ENCODE peak calls at places on chromosomes 12 and 14, in five cellular contexts. One of them, this sample, is unnamed.

GRCh38 chr12:80837342-80837978 is 100.3 kb downstream of the LIN7A start:
- DNase-seq in IMR-90: peak; percentile 76
- DNase-seq in stomach: no peak
- DNase-seq in HepG2: peak; percentile 61
- DNase-seq in body of pancreas: peak; percentile 25
- DNase-seq in this sample: peak; percentile 6

GRCh38 chr12:25427328-25428249 is 125.5 kb downstream of the LMNTD1 start:
- DNase-seq in body of pancreas: no peak
- DNase-seq in HepG2: no peak
- DNase-seq in IMR-90: peak; percentile 39
- DNase-seq in stomach: no peak
- DNase-seq in this sample: no peak

GRCh38 chr12:104691661-104692334 is 235.1 kb downstream of the CHST11 start:
- DNase-seq in body of pancreas: no peak
- DNase-seq in IMR-90: no peak
- DNase-seq in HepG2: no peak
- DNase-seq in stomach: no peak
- DNase-seq in this sample: no peak

GRCh38 chr12:96408993-96409392 is 8.8 kb upstream of the CDK17 start:
- DNase-seq in body of pancreas: no peak
- DNase-seq in HepG2: no peak
- DNase-seq in stomach: no peak
- DNase-seq in IMR-90: no peak
- DNase-seq in this sample: no peak

GRCh38 chr12:58424735-58425379 is 483.5 kb downstream of the ATP23 start:
- DNase-seq in stomach: no peak
- DNase-seq in HepG2: no peak
- DNase-seq in IMR-90: no peak
- DNase-seq in body of pancreas: no peak
- DNase-seq in this sample: no peak

GRCh38 chr12:76489737-76490136 is 69.8 kb downstream of the OSBPL8 start:
- DNase-seq in IMR-90: peak; percentile 31
- DNase-seq in stomach: no peak
- DNase-seq in body of pancreas: no peak
- DNase-seq in HepG2: no peak
- DNase-seq in this sample: no peak

GRCh38 chr14:100537701-100538565 is 49.3 kb downstream of the BEGAIN start:
- DNase-seq in HepG2: no peak
- DNase-seq in IMR-90: no peak
- DNase-seq in stomach: no peak
- DNase-seq in body of pancreas: peak; percentile 11
- DNase-seq in this sample: no peak

GRCh38 chr12:45286621-45287020 is 70.7 kb downstream of the ANO6 start:
- DNase-seq in HepG2: no peak
- DNase-seq in body of pancreas: no peak
- DNase-seq in IMR-90: no peak
- DNase-seq in stomach: no peak
- DNase-seq in this sample: no peak

GRCh38 chr14:54211562-54212308 is 185.1 kb upstream of the CDKN3 start:
- DNase-seq in body of pancreas: no peak
- DNase-seq in stomach: no peak
- DNase-seq in HepG2: no peak
- DNase-seq in IMR-90: peak; percentile 79
- DNase-seq in this sample: no peak

GRCh38 chr14:72780771-72781170 is 113.1 kb downstream of the DPF3 start:
- DNase-seq in body of pancreas: no peak
- DNase-seq in HepG2: no peak
- DNase-seq in IMR-90: peak; percentile 76
- DNase-seq in stomach: no peak
- DNase-seq in this sample: no peak

GRCh38 chr12:76623929-76624328 is 64.4 kb upstream of the OSBPL8 start:
- DNase-seq in HepG2: no peak
- DNase-seq in IMR-90: peak; percentile 71
- DNase-seq in stomach: no peak
- DNase-seq in body of pancreas: no peak
- DNase-seq in this sample: no peak

GRCh38 chr14:24774167-24774915 is 140.4 kb upstream of the GZMB start:
- DNase-seq in IMR-90: no peak
- DNase-seq in HepG2: no peak
- DNase-seq in body of pancreas: no peak
- DNase-seq in stomach: no peak
- DNase-seq in this sample: no peak

GRCh38 chr12:57902371-57903042 is 38.9 kb upstream of the ATP23 start:
- DNase-seq in HepG2: peak; percentile 67
- DNase-seq in IMR-90: peak; percentile 45
- DNase-seq in stomach: no peak
- DNase-seq in body of pancreas: no peak
- DNase-seq in this sample: no peak

GRCh38 chr12:42240131-42240750 is 2.2 kb upstream of the YAF2 start:
- DNase-seq in HepG2: no peak
- DNase-seq in IMR-90: no peak
- DNase-seq in stomach: no peak
- DNase-seq in body of pancreas: no peak
- DNase-seq in this sample: no peak

GRCh38 chr12:78118486-78118885 is 287.8 kb downstream of the NAV3 start:
- DNase-seq in IMR-90: peak; percentile 27
- DNase-seq in HepG2: no peak
- DNase-seq in body of pancreas: no peak
- DNase-seq in stomach: no peak
- DNase-seq in this sample: no peak

GRCh38 chr14:33509927-33510535 is 440.8 kb downstream of the EGLN3 start:
- DNase-seq in body of pancreas: no peak
- DNase-seq in IMR-90: no peak
- DNase-seq in HepG2: no peak
- DNase-seq in stomach: no peak
- DNase-seq in this sample: no peak

GRCh38 chr12:15444523-15444922 is 122.2 kb downstream of the PTPRO start:
- DNase-seq in HepG2: no peak
- DNase-seq in body of pancreas: no peak
- DNase-seq in stomach: no peak
- DNase-seq in IMR-90: no peak
- DNase-seq in this sample: no peak

GRCh38 chr14:69044965-69045555 is 66.0 kb upstream of the ACTN1 start:
- DNase-seq in body of pancreas: no peak
- DNase-seq in HepG2: no peak
- DNase-seq in stomach: no peak
- DNase-seq in IMR-90: peak; percentile 91
- DNase-seq in this sample: no peak

GRCh38 chr12:124506145-124506831 is 61.1 kb downstream of the NCOR2 start:
- DNase-seq in HepG2: no peak
- DNase-seq in body of pancreas: peak; percentile 77
- DNase-seq in IMR-90: no peak
- DNase-seq in stomach: peak; percentile 74
- DNase-seq in this sample: peak; percentile 73

GRCh38 chr14:76834296-76834695 is 8.1 kb downstream of the LRRC74A start:
- DNase-seq in stomach: no peak
- DNase-seq in body of pancreas: peak; percentile 59
- DNase-seq in HepG2: peak; percentile 60
- DNase-seq in IMR-90: no peak
- DNase-seq in this sample: no peak

GRCh38 chr12:18158774-18159557 is 69.0 kb upstream of the RERGL start:
- DNase-seq in IMR-90: peak; percentile 25
- DNase-seq in stomach: no peak
- DNase-seq in body of pancreas: no peak
- DNase-seq in HepG2: peak; percentile 35
- DNase-seq in this sample: no peak

GRCh38 chr12:40864891-40865290 is 172.7 kb downstream of the CNTN1 start:
- DNase-seq in body of pancreas: no peak
- DNase-seq in HepG2: no peak
- DNase-seq in stomach: no peak
- DNase-seq in IMR-90: no peak
- DNase-seq in this sample: no peak

GRCh38 chr12:3168775-3169221 is 91.6 kb downstream of the TSPAN9 start:
- DNase-seq in body of pancreas: no peak
- DNase-seq in IMR-90: peak; percentile 99
- DNase-seq in stomach: no peak
- DNase-seq in HepG2: no peak
- DNase-seq in this sample: peak; percentile 77

GRCh38 chr14:63713058-63713457 is 14.8 kb downstream of the SGPP1 start:
- DNase-seq in HepG2: no peak
- DNase-seq in body of pancreas: no peak
- DNase-seq in stomach: no peak
- DNase-seq in IMR-90: no peak
- DNase-seq in this sample: no peak

GRCh38 chr14:60646202-60646886 is 2.9 kb downstream of the SIX1 start:
- DNase-seq in body of pancreas: no peak
- DNase-seq in HepG2: no peak
- DNase-seq in stomach: no peak
- DNase-seq in IMR-90: no peak
- DNase-seq in this sample: peak; percentile 55

GRCh38 chr12:9792961-9793617 is 32.4 kb upstream of the CD69 start:
- DNase-seq in HepG2: no peak
- DNase-seq in stomach: no peak
- DNase-seq in IMR-90: peak; percentile 70
- DNase-seq in body of pancreas: no peak
- DNase-seq in this sample: no peak
- H3K4me1 ChIP-seq in HepG2: no peaks in the 10 kb centered on the region
- H3K4me1 ChIP-seq in stomach: no peaks in the 10 kb centered on the region
- H3K4me1 ChIP-seq in IMR-90: peaks cover 2% of the 10 kb centered on the region
- H3K4me1 ChIP-seq in body of pancreas: no peaks in the 10 kb centered on the region
- H3K4me1 ChIP-seq in this sample: no peaks in the 10 kb centered on the region

GRCh38 chr14:102591944-102592772 is at the start of gene RCOR1:
- DNase-seq in stomach: peak; percentile 98
- DNase-seq in HepG2: peak; percentile 89
- DNase-seq in IMR-90: peak; percentile 97
- DNase-seq in body of pancreas: peak; percentile 98
- DNase-seq in this sample: peak; percentile 99

GRCh38 chr14:102591372-102591943 is 991 bp upstream of the RCOR1 start:
- DNase-seq in IMR-90: peak; percentile 29
- DNase-seq in body of pancreas: peak; percentile 34
- DNase-seq in stomach: peak; percentile 28
- DNase-seq in HepG2: no peak
- DNase-seq in this sample: peak; percentile 14

GRCh38 chr14:102588821-102589220 is 3.6 kb upstream of the RCOR1 start:
- DNase-seq in HepG2: no peak
- DNase-seq in IMR-90: no peak
- DNase-seq in stomach: no peak
- DNase-seq in body of pancreas: no peak
- DNase-seq in this sample: no peak

GRCh38 chr14:102589761-102590290 is 2.6 kb upstream of the RCOR1 start:
- DNase-seq in HepG2: no peak
- DNase-seq in IMR-90: no peak
- DNase-seq in stomach: no peak
- DNase-seq in body of pancreas: no peak
- DNase-seq in this sample: no peak

DNA sequence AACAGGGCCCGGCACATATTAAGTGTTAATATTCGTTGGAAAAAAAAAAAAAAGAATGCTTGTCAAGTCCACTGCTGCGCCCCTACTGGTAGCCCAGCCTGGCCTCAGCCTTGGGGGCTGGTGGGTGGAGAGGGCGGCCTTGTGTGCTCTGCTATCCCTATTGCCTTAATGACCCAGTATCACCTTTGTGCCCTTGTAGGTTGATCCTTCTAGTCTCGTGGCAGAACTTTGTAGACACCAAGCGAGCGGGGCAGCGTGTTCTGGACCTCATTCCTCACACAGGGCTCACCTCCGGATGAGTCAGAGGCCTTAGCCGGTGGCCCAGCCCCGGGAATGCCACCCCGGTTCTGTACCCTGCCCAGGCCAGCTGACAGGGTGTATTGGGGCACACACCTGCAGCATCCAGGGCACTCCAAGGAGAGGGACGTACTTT is 1.8 kb upstream of the RCOR1 start:
- DNase-seq in HepG2: peak; percentile 84
- DNase-seq in body of pancreas: peak; percentile 52
- DNase-seq in stomach: peak; percentile 45
- DNase-seq in IMR-90: peak; percentile 23
- DNase-seq in this sample: no peak
- TF ChIP-seq POLR2A in HepG2: no peak
- TF ChIP-seq POLR2A in body of pancreas: no peak
- TF ChIP-seq POLR2A in stomach: no peak
- TF ChIP-seq POLR2A in IMR-90: peak; percentile 26
- TF ChIP-seq POLR2A in this sample: no peak

GRCh38 chr12:117067016-117067415 is 32.2 kb downstream of the TESC start:
- DNase-seq in HepG2: no peak
- DNase-seq in stomach: no peak
- DNase-seq in body of pancreas: no peak
- DNase-seq in IMR-90: no peak
- DNase-seq in this sample: peak; percentile 36
- H3K4me1 ChIP-seq in HepG2: no peaks in the 10 kb centered on the region
- H3K4me1 ChIP-seq in stomach: peaks cover 23% of the 10 kb centered on the region
- H3K4me1 ChIP-seq in body of pancreas: peaks cover 25% of the 10 kb centered on the region
- H3K4me1 ChIP-seq in IMR-90: no peaks in the 10 kb centered on the region
- H3K4me1 ChIP-seq in this sample: peaks cover 8% of the 10 kb centered on the region

GRCh38 chr14:23153891-23154796 is 29.3 kb downstream of the SLC7A8 start:
- DNase-seq in HepG2: no peak
- DNase-seq in IMR-90: no peak
- DNase-seq in stomach: peak; percentile 97
- DNase-seq in body of pancreas: peak; percentile 97
- DNase-seq in this sample: peak; percentile 96
- TF ChIP-seq POLR2A in HepG2: no peak
- TF ChIP-seq POLR2A in IMR-90: no peak
- TF ChIP-seq POLR2A in stomach: no peak
- TF ChIP-seq POLR2A in body of pancreas: peak; percentile 92
- TF ChIP-seq POLR2A in this sample: peak; percentile 69

DNA sequence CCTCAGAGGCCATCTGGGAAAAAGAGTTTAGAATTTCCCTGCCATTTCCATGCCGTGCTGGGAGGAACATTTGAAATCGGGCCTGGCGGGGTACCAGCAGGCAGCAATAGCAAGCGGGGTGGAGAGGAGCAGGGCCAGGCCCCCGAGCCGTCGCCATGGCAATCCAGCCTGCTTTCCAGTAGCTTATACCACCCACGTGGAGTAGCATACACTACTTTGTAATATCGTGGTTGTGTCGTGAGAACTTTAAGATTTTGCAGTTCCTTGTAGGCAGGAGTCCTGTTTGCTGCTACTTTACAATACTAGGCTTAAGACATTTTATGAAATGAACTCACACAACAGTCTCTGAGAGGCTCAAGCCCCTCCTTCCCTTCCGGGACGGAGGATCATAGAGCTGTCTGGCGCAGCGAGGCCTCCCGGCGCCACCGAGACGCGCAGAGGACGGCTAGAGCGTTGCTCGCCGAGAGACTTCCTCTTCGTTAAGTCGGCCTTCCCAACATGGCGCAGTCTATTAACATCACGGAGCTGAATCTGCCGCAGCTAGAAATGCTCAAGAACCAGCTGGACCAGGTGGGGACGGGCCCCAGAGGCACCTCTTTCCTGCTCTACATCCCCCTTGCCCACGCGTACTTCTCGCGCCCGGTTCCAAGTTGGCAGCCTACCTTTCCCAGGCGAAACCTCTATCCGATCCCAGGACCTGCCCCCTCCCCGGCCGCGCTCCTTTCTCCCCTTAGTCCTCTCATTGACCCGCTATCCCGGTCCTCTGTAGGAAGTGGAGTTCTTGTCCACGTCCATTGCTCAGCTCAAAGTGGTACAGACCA is at the start of gene PFDN5:
- DNase-seq in body of pancreas: peak; percentile 89
- DNase-seq in HepG2: peak; percentile 84
- DNase-seq in IMR-90: peak; percentile 92
- DNase-seq in stomach: peak; percentile 88
- DNase-seq in this sample: peak; percentile 89
- H3K4me1 ChIP-seq in body of pancreas: peaks cover 37% of the 10 kb centered on the region
- H3K4me1 ChIP-seq in HepG2: peaks cover 40% of the 10 kb centered on the region
- H3K4me1 ChIP-seq in IMR-90: peaks cover 20% of the 10 kb centered on the region
- H3K4me1 ChIP-seq in stomach: peaks cover 48% of the 10 kb centered on the region
- H3K4me1 ChIP-seq in this sample: peaks cover 3% of the 10 kb centered on the region

GRCh38 chr14:91060472-91061308 is at the start of gene RPS6KA5:
- DNase-seq in body of pancreas: peak; percentile 100
- DNase-seq in stomach: peak; percentile 100
- DNase-seq in HepG2: peak; percentile 100
- DNase-seq in IMR-90: peak; percentile 100
- DNase-seq in this sample: peak; percentile 100
- TF ChIP-seq POLR2A in body of pancreas: peak; percentile 92
- TF ChIP-seq POLR2A in stomach: peak; percentile 86
- TF ChIP-seq POLR2A in HepG2: peak; percentile 63
- TF ChIP-seq POLR2A in IMR-90: peak; percentile 62
- TF ChIP-seq POLR2A in this sample: peak; percentile 96